ENCODE peak calls at places on chromosomes 6 and 20, in five cellular contexts. A is heart left ventricle, S is suprapubic skin, F is right lobe of liver, C is transverse colon. T is an unnamed sample.

GRCh38 chr20:4150095-4150492 is 134.7 kb upstream of the RNF24 start:
- DNase-seq in C (no peak), F (no peak), S (peak; percentile 53), A (no peak), T (no peak)

GRCh38 chr6:150962436-150962835 is 96.9 kb downstream of the MTHFD1L start:
- DNase-seq in C (no peak), S (no peak), F (no peak), A (no peak), T (no peak)

GRCh38 chr20:19275630-19276071 is 63.2 kb downstream of the SLC24A3 start:
- DNase-seq in S (peak; percentile 90), C (peak; percentile 63), F (no peak), A (peak; percentile 79), T (peak; percentile 95)

GRCh38 chr20:31908016-31908415 is 37.6 kb downstream of the TTLL9 start:
- DNase-seq in C (no peak), F (no peak), A (no peak), S (no peak), T (no peak)

GRCh38 chr6:13355969-13356368 is 27.6 kb upstream of the TBC1D7 start:
- DNase-seq in F (no peak), A (no peak), C (no peak), S (no peak), T (no peak)

GRCh38 chr6:168125429-168126001 is 46.5 kb upstream of the FRMD1 start:
- DNase-seq in F (no peak), A (no peak), C (no peak), S (peak; percentile 41), T (peak; percentile 11)

GRCh38 chr6:158758464-158758863 is 60.7 kb downstream of the EZR start:
- DNase-seq in S (no peak), F (no peak), C (no peak), A (no peak), T (no peak)

GRCh38 chr20:12166053-12166717 is 248.5 kb downstream of the BTBD3 start:
- DNase-seq in F (no peak), C (peak; percentile 41), A (peak; percentile 82), S (no peak), T (peak; percentile 22)

GRCh38 chr6:159163901-159164370 is 5.3 kb upstream of the FNDC1 start:
- DNase-seq in C (no peak), F (no peak), S (no peak), A (no peak), T (no peak)

GRCh38 chr6:144659202-144659731 is 374.1 kb downstream of the UTRN start:
- DNase-seq in C (peak; percentile 25), S (no peak), A (no peak), F (no peak), T (no peak)

GRCh38 chr6:132096996-132097395 is 145.8 kb upstream of the CCN2 start:
- DNase-seq in F (no peak), C (no peak), S (no peak), A (no peak), T (no peak)

GRCh38 chr6:143522034-143522600 is 10.6 kb upstream of the FUCA2 start:
- DNase-seq in S (no peak), F (no peak), A (no peak), C (no peak), T (no peak)

GRCh38 chr20:50494428-50494827 is 15.8 kb upstream of the PTPN1 start:
- DNase-seq in F (no peak), C (no peak), A (no peak), S (no peak), T (peak; percentile 63)

GRCh38 chr20:24235740-24236139 is 233.7 kb upstream of the SYNDIG1 start:
- DNase-seq in A (no peak), S (no peak), C (no peak), F (no peak), T (no peak)

GRCh38 chr6:151627689-151628444 is 134.1 kb downstream of the CCDC170 start:
- DNase-seq in C (no peak), F (no peak), A (no peak), S (no peak), T (no peak)

GRCh38 chr20:17650816-17651760 is 31.0 kb downstream of the RRBP1 start:
- DNase-seq in A (peak; percentile 23), F (no peak), C (no peak), S (no peak), T (no peak)

GRCh38 chr6:33757906-33758305 is 11.2 kb upstream of the IP6K3 start:
- DNase-seq in A (no peak), S (no peak), C (no peak), F (no peak), T (no peak)

GRCh38 chr6:5025911-5026819 is 22.3 kb upstream of the RPP40 start:
- DNase-seq in A (peak; percentile 58), C (peak; percentile 57), S (no peak), F (peak; percentile 59), T (peak; percentile 91)

GRCh38 chr6:137264308-137265075 is 45.3 kb upstream of the IFNGR1 start:
- DNase-seq in S (no peak), F (no peak), A (no peak), C (no peak), T (peak; percentile 89)

GRCh38 chr20:50470249-50470858 is 39.8 kb upstream of the PTPN1 start:
- DNase-seq in S (no peak), C (no peak), F (no peak), A (no peak), T (no peak)

GRCh38 chr20:51767018-51767866 is 948 bp downstream of the ATP9A start:
- DNase-seq in C (peak; percentile 93), A (peak; percentile 78), F (peak; percentile 94), S (peak; percentile 75), T (peak; percentile 56)

GRCh38 chr6:100202417-100203194 is 208.6 kb upstream of the MCHR2 start:
- DNase-seq in F (no peak), S (peak; percentile 71), A (peak; percentile 30), C (no peak), T (peak; percentile 36)

DNA sequence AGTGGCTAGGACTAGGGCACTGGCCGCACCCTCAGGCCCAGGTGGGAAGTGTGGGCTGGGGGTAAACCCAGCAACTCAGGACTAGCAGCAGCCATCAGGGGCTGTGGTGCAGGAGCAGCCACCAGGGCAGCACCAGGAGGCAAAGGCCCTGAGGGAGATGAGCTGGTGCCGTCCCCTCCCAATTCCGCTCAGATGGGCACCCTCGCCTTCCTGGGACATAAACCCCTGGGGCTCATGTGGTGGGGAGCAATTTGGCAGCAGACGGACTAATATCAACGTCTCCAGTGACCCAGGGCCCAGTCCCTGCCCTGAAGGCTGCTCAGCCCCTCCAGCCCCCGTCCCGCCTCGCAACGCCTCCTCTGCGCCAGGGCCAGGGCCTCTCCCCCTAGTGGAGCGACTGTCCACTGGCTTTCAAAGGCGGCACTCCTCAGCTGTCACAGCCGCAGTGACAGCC is 349.7 kb downstream of the ZFAND3 start:
- DNase-seq in F (no peak), A (no peak), C (no peak), S (no peak), T (no peak)
- TF ChIP-seq CTCF in F (no peak), A (no peak), C (no peak), S (no peak), T (no peak)

DNA sequence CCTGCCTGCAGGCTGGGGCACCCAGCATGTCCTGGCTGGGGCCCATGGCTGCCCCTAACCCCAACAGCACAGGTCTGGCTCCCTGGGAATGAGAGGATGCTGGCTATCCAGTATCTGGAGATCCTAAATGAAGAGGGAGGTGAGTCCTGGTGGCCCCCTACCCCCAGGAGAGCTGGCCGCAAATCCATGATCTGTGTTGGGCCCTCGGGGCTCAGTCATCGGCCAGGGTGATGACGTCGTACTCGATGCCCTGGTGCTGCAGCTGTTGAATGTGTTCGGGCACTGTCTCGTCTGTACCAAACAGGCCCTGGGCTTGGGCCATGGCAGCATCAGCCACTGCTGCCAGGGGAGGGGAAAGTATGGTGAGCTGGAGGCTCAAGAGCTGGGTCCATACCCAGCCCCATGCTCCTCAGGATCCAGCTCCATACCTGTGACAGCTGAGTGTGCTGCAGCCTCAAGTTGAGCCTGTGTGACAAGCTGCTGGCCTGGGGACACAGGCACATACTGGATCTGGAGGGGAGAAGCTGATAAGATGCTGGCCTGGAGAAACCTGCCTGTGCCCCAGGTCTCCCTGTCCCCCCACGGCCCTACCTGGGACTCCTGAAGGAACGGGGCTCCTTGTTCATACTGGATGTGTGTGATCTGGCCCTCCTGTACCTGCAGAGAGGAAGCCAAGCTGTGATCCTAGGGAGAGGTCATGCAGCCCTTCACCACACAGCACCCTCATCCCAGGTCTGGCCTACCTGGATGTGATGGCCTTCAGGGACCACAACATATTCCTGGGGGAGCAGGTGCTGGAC is 14.5 kb downstream of the PCIF1 start:
- DNase-seq in C (no peak), F (no peak), S (no peak), A (no peak), T (peak; percentile 86)
- TF ChIP-seq POLR2A in C (no peak), F (no peak), S (no peak), A (no peak), T (no peak)

GRCh38 chr6:104940881-104941693 is 15.8 kb upstream of the LIN28B start:
- DNase-seq in C (no peak), A (no peak), S (no peak), F (peak; percentile 34), T (no peak)
- H3K4me3 ChIP-seq in C (peak overlapping the region; percentile 46), A (no peak overlapping the region), S (peak overlapping the region; percentile 47), F (no peak overlapping the region), T (peak overlapping the region; percentile 12)

DNA sequence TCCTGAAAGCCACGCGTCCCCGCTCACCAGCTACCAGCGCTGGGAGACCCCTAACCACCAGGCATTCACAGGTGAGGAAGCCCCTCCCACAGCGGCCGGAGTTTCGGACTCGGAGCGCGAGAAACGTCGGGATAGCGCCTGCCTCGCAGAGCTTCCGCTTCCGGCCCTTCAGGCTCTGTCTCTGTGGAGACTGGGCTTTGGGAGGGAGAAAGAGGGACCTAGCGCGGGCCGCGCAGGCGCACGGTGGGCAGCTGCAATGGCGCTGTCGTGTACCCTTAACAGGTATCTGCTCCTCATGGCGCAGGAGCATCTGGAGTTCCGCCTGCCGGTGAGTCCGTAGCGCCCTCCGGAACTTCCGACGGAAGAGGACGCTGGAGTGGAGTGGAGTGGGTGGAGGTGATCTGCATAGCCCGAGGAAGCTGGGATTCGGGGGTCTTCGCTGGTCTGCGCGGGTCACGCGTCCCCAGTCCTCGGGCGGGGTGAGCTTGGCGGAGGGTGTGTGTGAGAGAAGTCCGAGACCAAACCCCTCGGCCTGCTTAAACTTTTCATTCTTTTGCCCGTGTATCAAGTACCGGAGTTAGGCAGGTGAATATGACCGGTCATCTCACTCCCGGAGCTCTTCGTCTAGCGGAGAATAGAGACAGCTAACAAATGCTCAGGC is at the start of gene TRMT11:
- DNase-seq in S (peak; percentile 91), C (peak; percentile 88), A (peak; percentile 91), F (peak; percentile 91), T (peak; percentile 77)
- TF ChIP-seq CTCF in S (no peak), C (no peak), A (no peak), F (no peak), T (no peak)

DNA sequence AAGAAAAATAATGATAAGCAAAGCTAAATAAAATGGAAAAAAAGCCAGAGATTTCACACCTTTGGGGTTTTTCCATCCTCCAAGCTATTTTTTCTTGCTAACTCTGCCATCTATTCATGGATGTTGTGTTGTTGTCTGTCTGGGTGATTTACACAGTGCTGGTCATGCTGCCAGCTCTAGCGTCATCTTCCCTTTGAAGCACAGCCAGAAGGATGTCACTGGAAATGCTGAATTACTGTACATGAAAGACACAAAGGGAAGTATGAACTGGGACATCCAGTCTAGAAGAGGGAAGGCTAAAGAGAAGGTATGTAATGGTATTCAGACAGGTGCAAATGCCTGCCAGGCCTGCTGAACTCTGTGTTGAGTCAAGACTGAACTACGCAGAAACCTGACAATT is 241.9 kb upstream of the STXBP5 start:
- DNase-seq in F (no peak), A (no peak), C (no peak), S (no peak), T (peak; percentile 29)
- TF ChIP-seq POLR2A in F (no peak), A (no peak), C (no peak), S (no peak), T (no peak)

GRCh38 chr6:149851461-149851860 is 12.7 kb downstream of the LRP11 start:
- DNase-seq in F (no peak), C (no peak), A (no peak), S (no peak), T (no peak)
- H3K4me3 ChIP-seq in F (no peak overlapping the region), C (no peak overlapping the region), A (no peak overlapping the region), S (no peak overlapping the region), T (no peak overlapping the region)

T was measured in lower leg skin.